ENCODE peak calls at places on chromosomes 5 and 9, in six cellular contexts. O is fibroblast of mammary gland, R is NAMALWA, C is A549, P is GM19239, M is GM13977. E is an unnamed sample.

GRCh38 chr5:56493293-56493692 is 260.2 kb upstream of the ANKRD55 start:
- DNase-seq in C (no peak), O (no peak), P (no peak), R (no peak), M (no peak), E (no peak)

GRCh38 chr5:58454025-58454424 is 5.9 kb downstream of the PLK2 start:
- DNase-seq in P (no peak), C (no peak), O (no peak), R (no peak), M (no peak), E (no peak)

GRCh38 chr5:132746592-132747063 is 598 bp upstream of the CCNI2 start:
- DNase-seq in R (no peak), O (no peak), P (no peak), M (no peak), C (no peak), E (no peak)

GRCh38 chr5:158496624-158497023 is 603.1 kb downstream of the EBF1 start:
- DNase-seq in O (no peak), R (no peak), P (no peak), C (no peak), M (no peak), E (no peak)

GRCh38 chr5:109700516-109701174 is 10.9 kb downstream of the MAN2A1 start:
- DNase-seq in M (no peak), O (no peak), P (no peak), R (no peak), C (no peak), E (no peak)

GRCh38 chr5:96714951-96715451 is 52.8 kb downstream of the CAST start:
- DNase-seq in M (no peak), R (peak; percentile 40), P (no peak), O (peak; percentile 84), C (peak; percentile 38), E (peak; percentile 51)

GRCh38 chr9:70549926-70550325 is 135.5 kb upstream of the KLF9 start:
- DNase-seq in C (no peak), R (no peak), P (no peak), M (no peak), O (no peak), E (no peak)

GRCh38 chr5:2702096-2702879 is 49.2 kb downstream of the IRX2 start:
- DNase-seq in O (no peak), M (no peak), R (no peak), C (no peak), P (no peak), E (no peak)

GRCh38 chr9:9764821-9765220 is 848.0 kb downstream of the PTPRD start:
- DNase-seq in C (no peak), P (no peak), M (no peak), R (no peak), O (no peak), E (no peak)

GRCh38 chr9:15390200-15390599 is 32.5 kb upstream of the SNAPC3 start:
- DNase-seq in R (no peak), P (no peak), O (no peak), C (no peak), M (no peak), E (no peak)

GRCh38 chr9:77999231-77999631 is 32.4 kb downstream of the GNAQ start:
- DNase-seq in O (peak; percentile 19), R (no peak), M (no peak), P (no peak), C (no peak), E (no peak)

GRCh38 chr5:155485344-155485743 is 471.8 kb downstream of the KIF4B start:
- DNase-seq in R (no peak), P (no peak), O (no peak), C (no peak), M (no peak), E (no peak)

GRCh38 chr5:59021837-59022514 is 439.1 kb downstream of the RAB3C start:
- DNase-seq in C (no peak), P (no peak), O (no peak), R (no peak), M (no peak), E (no peak)

GRCh38 chr5:17248999-17249634 is 31.7 kb downstream of the BASP1 start:
- DNase-seq in M (no peak), R (no peak), C (peak; percentile 95), O (peak; percentile 98), P (no peak), E (peak; percentile 94)

GRCh38 chr9:110977259-110977709 is 61.0 kb downstream of the LPAR1 start:
- DNase-seq in M (no peak), P (no peak), O (peak; percentile 92), C (peak; percentile 13), R (no peak), E (no peak)

GRCh38 chr5:141567513-141568117 is 51.2 kb downstream of the DIAPH1 start:
- DNase-seq in O (peak; percentile 22), M (no peak), P (no peak), C (no peak), R (peak; percentile 55), E (no peak)

GRCh38 chr5:160272041-160272663 is 40.2 kb downstream of the CCNJL start:
- DNase-seq in C (no peak), P (no peak), O (no peak), M (no peak), R (no peak), E (no peak)

GRCh38 chr5:61450880-61451279 is 118.8 kb downstream of the ZSWIM6 start:
- DNase-seq in C (no peak), R (no peak), M (no peak), P (no peak), O (peak; percentile 78), E (peak; percentile 55)

GRCh38 chr9:78213696-78214095 is 22.2 kb upstream of the CEP78 start:
- DNase-seq in M (peak; percentile 29), O (peak; percentile 10), R (no peak), P (no peak), C (no peak), E (no peak)

GRCh38 chr5:115503420-115503819 is 41.2 kb downstream of the FEM1C start:
- DNase-seq in M (no peak), C (no peak), P (no peak), R (no peak), O (no peak), E (no peak)

GRCh38 chr5:127561254-127561653 is 43.8 kb downstream of the PRRC1 start:
- DNase-seq in C (no peak), P (no peak), O (peak; percentile 6), M (no peak), R (no peak), E (peak; percentile 33)

GRCh38 chr9:106886111-106887046 is 23.4 kb downstream of the ZNF462 start:
- DNase-seq in P (no peak), O (peak; percentile 47), M (no peak), R (no peak), C (no peak), E (no peak)

GRCh38 chr5:16492398-16493175 is 27.0 kb upstream of the ZNF622 start:
- DNase-seq in R (peak; percentile 9), P (no peak), C (peak; percentile 28), M (no peak), O (peak; percentile 81), E (peak; percentile 63)

GRCh38 chr5:8644377-8644776 is 775.4 kb downstream of the MTRR start:
- DNase-seq in O (no peak), C (no peak), M (no peak), P (no peak), R (no peak), E (no peak)

GRCh38 chr5:139363937-139364336 is 19.2 kb downstream of the SLC23A1 start:
- DNase-seq in M (no peak), P (no peak), C (no peak), O (no peak), R (no peak), E (no peak)

GRCh38 chr5:171840066-171840465 is 54.4 kb downstream of the SMIM23 start:
- DNase-seq in M (no peak), O (no peak), C (peak; percentile 18), P (no peak), R (peak; percentile 65), E (no peak)

GRCh38 chr9:121445986-121446385 is 53.7 kb downstream of the GGTA1 start:
- DNase-seq in O (no peak), M (no peak), C (no peak), P (no peak), R (peak; percentile 19), E (no peak)

GRCh38 chr5:108093186-108093585 is 288.7 kb downstream of the FBXL17 start:
- DNase-seq in M (peak; percentile 11), O (peak; percentile 36), C (peak; percentile 18), P (no peak), R (peak; percentile 48), E (no peak)

GRCh38 chr5:37720550-37720952 is 119.3 kb downstream of the GDNF start:
- DNase-seq in P (no peak), R (no peak), C (no peak), O (no peak), M (no peak), E (no peak)

GRCh38 chr5:172549708-172550095 is 91.4 kb upstream of the NEURL1B start:
- DNase-seq in R (no peak), O (no peak), M (no peak), P (no peak), C (no peak), E (no peak)

GRCh38 chr5:108857905-108858304 is 110.2 kb downstream of the FER start:
- DNase-seq in O (no peak), P (peak; percentile 2), M (no peak), C (no peak), R (peak; percentile 44), E (no peak)

GRCh38 chr5:87022415-87022814 is 245.3 kb upstream of the RASA1 start:
- DNase-seq in O (no peak), C (no peak), M (no peak), R (no peak), P (no peak), E (no peak)

GRCh38 chr9:96071245-96072124 is 196.0 kb downstream of the ERCC6L2 start:
- DNase-seq in R (peak; percentile 60), O (peak; percentile 55), M (peak; percentile 66), C (peak; percentile 76), P (peak; percentile 36), E (no peak)

GRCh38 chr9:14190240-14190639 is 123.7 kb downstream of the NFIB start:
- DNase-seq in C (no peak), R (no peak), M (no peak), O (no peak), P (no peak), E (no peak)

GRCh38 chr5:138661991-138662434 is 86.8 kb upstream of the HSPA9 start:
- DNase-seq in O (no peak), M (no peak), R (no peak), C (no peak), P (no peak), E (no peak)

E was measured in AG09309.